ENCODE peak calls at places on chromosomes 4 and X, in five cellular contexts. One of them, this sample, is unnamed.

GRCh38 chr4:148790691-148791090 is 348.5 kb upstream of the NR3C2 start:
- DNase-seq in H9: no peak
- DNase-seq in endothelial cell: no peak
- DNase-seq in GM23248: no peak
- DNase-seq in GM12865: no peak
- DNase-seq in this sample: no peak

GRCh38 chr4:24078347-24078962 is 188.6 kb upstream of the PPARGC1A start:
- DNase-seq in GM23248: no peak
- DNase-seq in GM12865: no peak
- DNase-seq in endothelial cell: no peak
- DNase-seq in H9: no peak
- DNase-seq in this sample: no peak

GRCh38 chrX:150362599-150363481 is at the start of gene MAMLD1:
- DNase-seq in GM23248: peak
- DNase-seq in endothelial cell: peak
- DNase-seq in GM12865: peak
- DNase-seq in H9: peak
- DNase-seq in this sample: peak

GRCh38 chr4:58303456-58303855 is 1193.3 kb upstream of the IGFBP7 start:
- DNase-seq in GM12865: no peak
- DNase-seq in H9: no peak
- DNase-seq in GM23248: no peak
- DNase-seq in endothelial cell: no peak
- DNase-seq in this sample: no peak

GRCh38 chr4:148273501-148273986 is 168.7 kb downstream of the NR3C2 start:
- DNase-seq in H9: no peak
- DNase-seq in GM23248: no peak
- DNase-seq in endothelial cell: no peak
- DNase-seq in GM12865: no peak
- DNase-seq in this sample: no peak

GRCh38 chr4:165369522-165369921 is 9.3 kb upstream of the CPE start:
- DNase-seq in GM12865: no peak
- DNase-seq in endothelial cell: no peak
- DNase-seq in GM23248: peak
- DNase-seq in H9: no peak
- DNase-seq in this sample: no peak

GRCh38 chr4:67875011-67875410 is 8.8 kb downstream of the TMPRSS11D start:
- DNase-seq in H9: no peak
- DNase-seq in GM23248: no peak
- DNase-seq in GM12865: no peak
- DNase-seq in endothelial cell: no peak
- DNase-seq in this sample: no peak

GRCh38 chrX:85243155-85243554 is 424 bp downstream of the SATL1 start:
- DNase-seq in H9: no peak
- DNase-seq in GM12865: no peak
- DNase-seq in GM23248: no peak
- DNase-seq in endothelial cell: no peak
- DNase-seq in this sample: no peak

GRCh38 chr4:71293705-71294104 is 45.1 kb upstream of the SLC4A4 start:
- DNase-seq in H9: no peak
- DNase-seq in GM23248: peak
- DNase-seq in GM12865: no peak
- DNase-seq in endothelial cell: no peak
- DNase-seq in this sample: no peak

GRCh38 chr4:14783011-14783877 is 219.0 kb upstream of the CPEB2 start:
- DNase-seq in H9: no peak
- DNase-seq in endothelial cell: no peak
- DNase-seq in GM23248: peak
- DNase-seq in GM12865: peak
- DNase-seq in this sample: no peak

GRCh38 chr4:102196221-102196620 is 149.1 kb downstream of the SLC39A8 start:
- DNase-seq in GM23248: peak
- DNase-seq in H9: no peak
- DNase-seq in GM12865: no peak
- DNase-seq in endothelial cell: no peak
- DNase-seq in this sample: no peak

GRCh38 chr4:4734425-4734824 is 125.0 kb upstream of the MSX1 start:
- DNase-seq in H9: no peak
- DNase-seq in endothelial cell: no peak
- DNase-seq in GM23248: no peak
- DNase-seq in GM12865: no peak
- DNase-seq in this sample: no peak

GRCh38 chr4:99723555-99724450 is 66.2 kb upstream of the C4orf54 start:
- DNase-seq in GM23248: peak
- DNase-seq in H9: peak
- DNase-seq in GM12865: no peak
- DNase-seq in endothelial cell: no peak
- DNase-seq in this sample: no peak

GRCh38 chr4:26050212-26050643 is 136.2 kb downstream of the SMIM20 start:
- DNase-seq in endothelial cell: no peak
- DNase-seq in GM12865: peak
- DNase-seq in GM23248: no peak
- DNase-seq in H9: no peak
- DNase-seq in this sample: no peak

GRCh38 chrX:101691823-101692222 is 32.2 kb upstream of the ARMCX2 start:
- DNase-seq in endothelial cell: no peak
- DNase-seq in H9: no peak
- DNase-seq in GM23248: no peak
- DNase-seq in GM12865: no peak
- DNase-seq in this sample: no peak

GRCh38 chrX:20315140-20315539 is 48.4 kb upstream of the RPS6KA3 start:
- DNase-seq in GM12865: peak
- DNase-seq in endothelial cell: no peak
- DNase-seq in H9: no peak
- DNase-seq in GM23248: no peak
- DNase-seq in this sample: no peak

GRCh38 chr4:113303315-113303714 is 253.9 kb downstream of the ANK2 start:
- DNase-seq in GM23248: no peak
- DNase-seq in endothelial cell: no peak
- DNase-seq in GM12865: no peak
- DNase-seq in H9: no peak
- DNase-seq in this sample: no peak

GRCh38 chr4:1363540-1363939 is 16.5 kb downstream of the UVSSA start:
- DNase-seq in GM23248: no peak
- DNase-seq in endothelial cell: no peak
- DNase-seq in GM12865: no peak
- DNase-seq in H9: no peak
- DNase-seq in this sample: no peak

GRCh38 chrX:103157511-103158316 is 57.2 kb upstream of the BEX4 start:
- DNase-seq in endothelial cell: peak
- DNase-seq in GM23248: peak
- DNase-seq in GM12865: peak
- DNase-seq in H9: no peak
- DNase-seq in this sample: no peak

GRCh38 chr4:59655996-59656395 is 1544.1 kb upstream of the ADGRL3 start:
- DNase-seq in GM23248: no peak
- DNase-seq in endothelial cell: no peak
- DNase-seq in GM12865: no peak
- DNase-seq in H9: peak
- DNase-seq in this sample: peak

GRCh38 chr4:72893354-72894066 is 176.0 kb downstream of the COX18 start:
- DNase-seq in GM23248: no peak
- DNase-seq in endothelial cell: no peak
- DNase-seq in GM12865: no peak
- DNase-seq in H9: no peak
- DNase-seq in this sample: no peak

This sample was measured in ecto neural progenitor cell.